ENCODE peak calls at places on chromosomes 13 and 19, in six cellular contexts. D is PC-3, V is MM.1S, T is HCT116, J is neural progenitor cell, N is GM23338. U is an unnamed sample. For H3K27me3, the result is how much of the 10 kb centered on the place peaks cover.

GRCh38 chr13:101018720-101019119 is 344.1 kb upstream of the TMTC4 start:
- DNase-seq in D (peak), V (no peak), T (no peak), J (no peak), N (no peak), U (peak)

GRCh38 chr13:22229916-22230315 is 559.0 kb downstream of the FGF9 start:
- DNase-seq in D (no peak), V (no peak), T (no peak), J (no peak), N (no peak), U (no peak)

GRCh38 chr19:21164541-21164940 is 22.7 kb downstream of the ZNF431 start:
- DNase-seq in D (no peak), V (no peak), T (no peak), J (no peak), N (no peak), U (no peak)

GRCh38 chr13:57345526-57345925 is 178.5 kb downstream of the PRR20E start:
- DNase-seq in D (no peak), V (no peak), T (no peak), J (no peak), N (no peak), U (peak)

GRCh38 chr19:46524272-46524671 is 28.6 kb upstream of the PNMA8B start:
- DNase-seq in D (no peak), V (no peak), T (no peak), J (no peak), N (no peak), U (no peak)

GRCh38 chr19:39074205-39074692 is 9.9 kb upstream of the ACP7 start:
- DNase-seq in D (no peak), V (no peak), T (no peak), J (no peak), N (no peak), U (no peak)

GRCh38 chr13:43984292-43984691 is 104.6 kb downstream of the LACC1 start:
- DNase-seq in D (no peak), V (no peak), T (no peak), J (no peak), N (no peak), U (no peak)

GRCh38 chr19:52542984-52543664 is 15.7 kb downstream of the ZNF808 start:
- DNase-seq in D (peak), V (no peak), T (no peak), J (no peak), N (no peak), U (no peak)

GRCh38 chr13:60028021-60028420 is 135.7 kb downstream of the DIAPH3 start:
- DNase-seq in D (no peak), V (no peak), T (no peak), J (no peak), N (no peak), U (no peak)

GRCh38 chr13:98267080-98267912 is 90.2 kb upstream of the RNF113B start:
- DNase-seq in D (no peak), V (no peak), T (no peak), J (no peak), N (no peak), U (peak)

GRCh38 chr19:7663711-7664110 is 5.1 kb upstream of the RETN start:
- DNase-seq in D (no peak), V (no peak), T (no peak), J (no peak), N (no peak), U (no peak)

GRCh38 chr13:52130641-52131040 is 1.8 kb upstream of the NEK5 start:
- DNase-seq in D (peak), V (no peak), T (no peak), J (no peak), N (no peak), U (no peak)

GRCh38 chr13:44703371-44703770 is 127.2 kb upstream of the TSC22D1 start:
- DNase-seq in D (peak), V (no peak), T (no peak), J (no peak), N (no peak), U (peak)

GRCh38 chr13:62139597-62139996 is 723.9 kb upstream of the PCDH20 start:
- DNase-seq in D (no peak), V (no peak), T (no peak), J (no peak), N (no peak), U (no peak)

GRCh38 chr13:57191667-57192066 is 24.7 kb downstream of the PRR20E start:
- DNase-seq in D (no peak), V (no peak), T (no peak), J (no peak), N (no peak), U (no peak)

GRCh38 chr13:66266761-66267160 is 963.4 kb downstream of the PCDH9 start:
- DNase-seq in D (no peak), V (no peak), T (no peak), J (no peak), N (no peak), U (no peak)

GRCh38 chr19:53034948-53035675 is 9.4 kb upstream of the ERVV-2 start:
- DNase-seq in D (no peak), V (no peak), T (no peak), J (no peak), N (no peak), U (no peak)

GRCh38 chr13:102136735-102137296 is 265.0 kb downstream of the FGF14 start:
- DNase-seq in D (no peak), V (no peak), T (no peak), J (no peak), N (no peak), U (no peak)

GRCh38 chr13:31733066-31733465 is 6.3 kb upstream of the RXFP2 start:
- DNase-seq in D (no peak), V (no peak), T (no peak), J (no peak), N (no peak), U (no peak)

GRCh38 chr19:31586282-31586681 is 237.0 kb upstream of the TSHZ3 start:
- DNase-seq in D (no peak), V (no peak), T (no peak), J (no peak), N (no peak), U (no peak)

GRCh38 chr19:18418725-18419194 is 438 bp upstream of the SSBP4 start:
- DNase-seq in D (no peak), V (no peak), T (no peak), J (no peak), N (peak), U (no peak)

GRCh38 chr19:45215391-45216191 is 29.6 kb downstream of the EXOC3L2 start:
- DNase-seq in D (peak), V (no peak), T (no peak), J (peak), N (peak), U (peak)

GRCh38 chr19:12891553-12892021 is 627 bp downstream of the GCDH start:
- DNase-seq in D (peak), V (peak), T (no peak), J (no peak), N (peak), U (no peak)

GRCh38 chr19:12788682-12789097 is 2.6 kb upstream of the JUNB start:
- DNase-seq in D (peak), V (peak), T (no peak), J (peak), N (peak), U (peak)

GRCh38 chr13:98632971-98633370 is 56.1 kb upstream of the STK24 start:
- DNase-seq in D (peak), V (no peak), T (no peak), J (no peak), N (no peak), U (no peak)

GRCh38 chr13:30880151-30880551 is 25.9 kb upstream of the MEDAG start:
- DNase-seq in D (no peak), V (no peak), T (no peak), J (no peak), N (no peak), U (no peak)

GRCh38 chr13:29561918-29562317 is 33.6 kb downstream of the SLC7A1 start:
- DNase-seq in D (no peak), V (no peak), T (no peak), J (no peak), N (peak), U (no peak)

GRCh38 chr13:40798380-40798779 is 9.0 kb downstream of the SLC25A15 start:
- DNase-seq in D (peak), V (peak), T (no peak), J (no peak), N (no peak), U (no peak)

GRCh38 chr13:80265348-80265747 is 75.6 kb downstream of the SPRY2 start:
- DNase-seq in D (no peak), V (peak), T (no peak), J (no peak), N (no peak), U (no peak)

GRCh38 chr13:109165417-109165904 is 536.0 kb downstream of the MYO16 start:
- DNase-seq in D (no peak), V (no peak), T (no peak), J (no peak), N (peak), U (no peak)

GRCh38 chr13:48185018-48185417 is 48.0 kb upstream of the ITM2B start:
- DNase-seq in D (no peak), V (no peak), T (no peak), J (no peak), N (no peak), U (no peak)

GRCh38 chr19:51020988-51021651 is 1.6 kb upstream of the KLK10 start:
- DNase-seq in D (peak), V (peak), T (no peak), J (peak), N (peak), U (peak)

GRCh38 chr19:19817357-19817756 is 4.2 kb downstream of the ZNF506 start:
- DNase-seq in D (no peak), V (no peak), T (no peak), J (no peak), N (no peak), U (no peak)

GRCh38 chr13:106143930-106144709 is 391.3 kb downstream of the EFNB2 start:
- DNase-seq in D (peak), V (no peak), T (peak), J (no peak), N (peak), U (peak)

GRCh38 chr19:14550201-14550754 is 20.9 kb downstream of the TECR start:
- DNase-seq in D (peak), V (no peak), T (no peak), J (no peak), N (no peak), U (peak)

GRCh38 chr13:100511422-100511821 is 77.2 kb downstream of the GGACT start:
- DNase-seq in D (no peak), V (no peak), T (no peak), J (no peak), N (no peak), U (no peak)

GRCh38 chr19:3644351-3645066 is 17.9 kb upstream of the CACTIN start:
- DNase-seq in D (no peak), V (no peak), T (no peak), J (no peak), N (no peak), U (no peak)

GRCh38 chr13:44403720-44404063 is 30.1 kb downstream of the SERP2 start:
- DNase-seq in D (no peak), V (no peak), T (no peak), J (no peak), N (peak), U (no peak)

DNA sequence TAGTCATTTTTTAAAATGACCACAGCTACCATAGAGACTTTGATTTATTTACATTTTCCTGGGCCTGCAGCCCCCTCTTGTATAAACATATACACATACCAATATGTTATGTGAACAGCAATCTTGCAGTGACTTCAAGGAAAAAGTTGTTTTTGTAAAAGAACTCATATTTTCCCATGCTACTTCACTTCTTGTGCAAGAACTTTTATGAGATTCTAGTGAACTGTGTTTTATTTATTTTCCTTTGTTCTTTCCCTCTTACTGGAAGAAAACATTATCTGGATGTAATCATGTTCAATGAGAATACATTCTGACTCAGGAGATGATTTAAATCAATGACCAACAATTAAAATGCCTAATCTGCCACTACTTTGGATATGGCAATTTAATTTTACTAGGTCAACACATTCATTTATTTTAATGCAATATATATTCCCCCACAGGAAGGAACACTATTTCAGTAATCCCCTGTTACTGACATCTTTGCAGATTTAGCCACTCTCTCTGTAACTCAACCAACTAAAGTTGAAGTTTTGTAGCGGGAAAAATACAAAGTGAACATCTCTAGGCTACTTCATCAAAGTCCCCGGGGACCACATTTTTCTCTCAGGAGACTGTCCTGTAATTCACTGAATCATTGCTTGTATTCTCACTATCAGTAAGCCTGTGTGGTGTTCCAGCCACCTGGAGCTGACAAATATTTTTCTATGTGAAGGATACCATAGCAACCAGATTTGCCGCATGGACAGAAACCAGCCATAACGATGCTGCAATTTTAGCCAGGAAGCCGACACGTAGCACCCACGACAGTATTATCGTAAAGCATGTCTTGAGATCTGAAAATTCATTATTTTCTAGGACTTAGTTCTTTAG is 90.5 kb downstream of the STARD13 start:
- DNase-seq in D (peak), V (no peak), T (no peak), J (no peak), N (no peak), U (peak)
- TF ChIP-seq EZH2phosphoT487 in D (no peak), V (no peak), T (no peak), J (no peak), N (no peak), U (no peak)

GRCh38 chr19:41476583-41476982 is 33.6 kb downstream of the ERICH4 start:
- DNase-seq in D (no peak), V (no peak), T (no peak), J (no peak), N (no peak), U (no peak)
- H3K27me3 ChIP-seq in D (half or more), V (under half), T (half or more), J (under half), N (under half), U (under half)

DNA sequence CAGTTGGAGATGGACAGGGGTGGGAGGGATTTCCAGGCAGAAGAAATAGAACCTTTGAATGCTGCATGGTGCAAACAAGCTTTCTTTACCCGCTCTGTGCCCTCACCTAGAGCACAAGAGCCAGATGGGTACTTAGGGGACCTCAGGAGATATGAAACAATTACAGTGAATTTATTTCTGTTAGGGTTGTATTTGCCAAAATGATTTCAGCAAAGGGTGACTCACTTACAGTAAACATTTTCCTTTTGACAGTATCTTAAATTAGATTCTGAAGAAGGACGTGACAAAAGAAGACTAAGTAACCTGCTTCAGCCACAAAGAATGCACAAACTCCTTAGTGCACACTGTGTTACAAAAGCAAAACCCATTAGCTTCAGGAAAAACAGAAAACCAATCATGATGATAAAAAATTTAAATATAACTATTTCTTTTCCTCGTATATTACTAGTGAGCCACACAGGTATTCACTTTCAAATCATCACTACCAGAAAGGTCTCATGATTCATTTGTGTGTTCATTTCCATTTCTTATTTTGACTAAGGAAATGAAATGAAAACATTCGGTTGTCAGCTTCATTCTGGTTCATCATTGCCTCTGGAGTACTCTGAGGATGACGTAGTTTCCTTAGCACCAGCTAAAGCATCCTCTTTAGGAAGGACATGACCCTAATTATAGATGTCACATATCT is 158.8 kb downstream of the NHLRC3 start:
- DNase-seq in D (peak), V (no peak), T (no peak), J (no peak), N (no peak), U (no peak)
- TF ChIP-seq EZH2phosphoT487 in D (no peak), V (no peak), T (no peak), J (no peak), N (no peak), U (no peak)

DNA sequence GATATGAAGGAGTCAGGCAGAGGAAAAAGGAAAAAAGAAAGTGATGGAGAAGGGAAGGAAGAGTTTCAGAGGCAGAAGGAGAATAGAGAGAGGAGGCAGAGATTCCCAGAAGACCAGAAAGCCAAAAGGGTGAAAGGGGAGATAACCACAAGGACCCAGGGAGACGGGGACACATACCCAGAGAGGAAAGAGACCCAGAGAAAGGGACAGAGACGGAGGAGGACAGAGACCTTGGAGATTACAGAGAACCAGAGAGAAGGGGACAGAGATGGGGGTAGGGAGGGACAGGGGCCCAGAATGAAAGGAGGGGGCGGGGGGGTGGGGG is 1.4 kb downstream of the PTH2 start:
- DNase-seq in D (no peak), V (no peak), T (no peak), J (no peak), N (no peak), U (no peak)
- H3K27me3 ChIP-seq in D (half or more), V (half or more), T (under half), J (half or more), N (half or more), U (half or more)

DNA sequence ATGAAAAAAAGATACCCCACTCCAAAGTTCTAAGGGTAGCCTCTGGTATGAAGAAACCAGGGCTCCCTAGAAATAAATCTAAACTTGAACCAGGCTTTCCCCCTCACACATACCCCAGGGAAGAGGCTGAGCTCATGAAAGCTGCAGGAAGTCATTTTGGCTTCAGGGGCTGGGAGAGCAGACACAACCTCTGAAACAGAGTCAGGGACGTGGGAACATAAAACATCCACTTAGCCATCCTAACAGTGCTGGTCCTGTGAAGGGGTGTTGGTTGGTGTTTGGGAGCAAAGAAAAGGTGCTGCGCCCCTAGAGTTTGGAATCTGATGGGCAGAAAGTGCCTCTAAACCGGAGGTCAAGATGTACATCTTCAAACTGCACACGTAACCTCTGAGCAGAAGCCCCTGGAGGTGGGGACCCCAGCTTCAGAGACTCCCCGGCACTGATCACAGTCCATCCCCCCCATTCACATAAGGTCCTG is 15.8 kb downstream of the RAB3D start:
- DNase-seq in D (no peak), V (no peak), T (no peak), J (no peak), N (peak), U (no peak)
- TF ChIP-seq EZH2phosphoT487 in D (no peak), V (no peak), T (no peak), J (no peak), N (no peak), U (no peak)